ENCODE peak calls at places on chromosomes 4 and X, in five cellular contexts. One of them, this sample, is unnamed.

GRCh38 chrX:70960728-70961127 is 29.8 kb upstream of the SLC7A3 start:
- DNase-seq in heart right ventricle: no peak
- DNase-seq in fibroblast of pulmonary artery: peak; percentile 6
- DNase-seq in dorsolateral prefrontal cortex: no peak
- DNase-seq in B cell: no peak
- DNase-seq in this sample: no peak

GRCh38 chr4:46073778-46074177 is 50.1 kb downstream of the GABRG1 start:
- DNase-seq in heart right ventricle: no peak
- DNase-seq in fibroblast of pulmonary artery: no peak
- DNase-seq in dorsolateral prefrontal cortex: no peak
- DNase-seq in B cell: no peak
- DNase-seq in this sample: no peak

GRCh38 chr4:38452009-38452408 is 212.0 kb upstream of the KLF3 start:
- DNase-seq in heart right ventricle: no peak
- DNase-seq in fibroblast of pulmonary artery: no peak
- DNase-seq in dorsolateral prefrontal cortex: no peak
- DNase-seq in B cell: no peak
- DNase-seq in this sample: no peak

GRCh38 chrX:134406230-134406794 is 53.7 kb upstream of the HPRT1 start:
- DNase-seq in heart right ventricle: no peak
- DNase-seq in fibroblast of pulmonary artery: peak; percentile 18
- DNase-seq in dorsolateral prefrontal cortex: no peak
- DNase-seq in B cell: no peak
- DNase-seq in this sample: no peak

GRCh38 chr4:6229671-6230501 is 29.5 kb upstream of the JAKMIP1 start:
- DNase-seq in heart right ventricle: no peak
- DNase-seq in fibroblast of pulmonary artery: no peak
- DNase-seq in dorsolateral prefrontal cortex: no peak
- DNase-seq in B cell: no peak
- DNase-seq in this sample: no peak

GRCh38 chrX:150688911-150689451 is 4.2 kb upstream of the MTMR1 start:
- DNase-seq in heart right ventricle: no peak
- DNase-seq in fibroblast of pulmonary artery: peak; percentile 76
- DNase-seq in dorsolateral prefrontal cortex: no peak
- DNase-seq in B cell: no peak
- DNase-seq in this sample: peak; percentile 70

GRCh38 chr4:1812720-1813119 is 19.6 kb downstream of the FGFR3 start:
- DNase-seq in heart right ventricle: no peak
- DNase-seq in fibroblast of pulmonary artery: no peak
- DNase-seq in dorsolateral prefrontal cortex: no peak
- DNase-seq in B cell: no peak
- DNase-seq in this sample: no peak

GRCh38 chrX:109635151-109635550 is 10.2 kb upstream of the KCNE5 start:
- DNase-seq in heart right ventricle: no peak
- DNase-seq in fibroblast of pulmonary artery: peak; percentile 34
- DNase-seq in dorsolateral prefrontal cortex: no peak
- DNase-seq in B cell: no peak
- DNase-seq in this sample: peak; percentile 3

GRCh38 chrX:103554687-103555417 is 30.5 kb upstream of the TCEAL4 start:
- DNase-seq in heart right ventricle: peak; percentile 9
- DNase-seq in fibroblast of pulmonary artery: no peak
- DNase-seq in dorsolateral prefrontal cortex: peak; percentile 74
- DNase-seq in B cell: no peak
- DNase-seq in this sample: no peak

GRCh38 chrX:13759152-13759718 is 24.7 kb downstream of the OFD1 start:
- DNase-seq in heart right ventricle: no peak
- DNase-seq in fibroblast of pulmonary artery: no peak
- DNase-seq in dorsolateral prefrontal cortex: no peak
- DNase-seq in B cell: peak; percentile 51
- DNase-seq in this sample: no peak

DNA sequence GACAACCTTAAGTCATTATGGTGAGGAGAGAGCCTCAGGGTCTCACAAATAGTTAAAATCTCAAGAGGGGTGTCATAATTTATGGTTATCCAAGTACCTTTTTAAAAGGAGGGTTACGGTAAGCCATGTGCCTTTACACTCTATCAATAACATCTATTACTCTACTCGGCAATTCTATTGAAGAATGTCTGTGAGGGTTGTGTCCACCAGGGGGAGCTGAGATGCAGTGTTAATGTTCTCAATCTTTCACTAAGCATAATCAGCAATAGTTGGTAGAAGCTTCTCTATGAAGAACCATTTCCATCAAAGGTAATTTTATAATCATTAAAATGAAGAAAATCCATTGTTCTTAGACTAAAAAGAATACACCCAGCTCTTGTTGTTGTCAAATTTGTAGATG is 457.4 kb downstream of the CENPC start:
- DNase-seq in heart right ventricle: no peak
- DNase-seq in fibroblast of pulmonary artery: peak; percentile 24
- DNase-seq in dorsolateral prefrontal cortex: no peak
- DNase-seq in B cell: peak; percentile 6
- DNase-seq in this sample: peak; percentile 5
- TF ChIP-seq CTCF in heart right ventricle: peak; percentile 9
- TF ChIP-seq CTCF in fibroblast of pulmonary artery: peak; percentile 36
- TF ChIP-seq CTCF in dorsolateral prefrontal cortex: peak; percentile 67
- TF ChIP-seq CTCF in B cell: peak; percentile 63
- TF ChIP-seq CTCF in this sample: peak; percentile 20

GRCh38 chrX:16826207-16826606 is 39.9 kb downstream of the TXLNG start:
- DNase-seq in heart right ventricle: no peak
- DNase-seq in fibroblast of pulmonary artery: peak; percentile 68
- DNase-seq in dorsolateral prefrontal cortex: no peak
- DNase-seq in B cell: no peak
- DNase-seq in this sample: no peak
- TF ChIP-seq CTCF in heart right ventricle: no peak
- TF ChIP-seq CTCF in fibroblast of pulmonary artery: peak; percentile 42
- TF ChIP-seq CTCF in dorsolateral prefrontal cortex: peak; percentile 76
- TF ChIP-seq CTCF in B cell: peak; percentile 60
- TF ChIP-seq CTCF in this sample: peak; percentile 31

GRCh38 chr4:78171482-78171881 is 114.4 kb downstream of the FRAS1 start:
- DNase-seq in heart right ventricle: no peak
- DNase-seq in fibroblast of pulmonary artery: no peak
- DNase-seq in dorsolateral prefrontal cortex: no peak
- DNase-seq in B cell: no peak
- DNase-seq in this sample: no peak

GRCh38 chr4:78168029-78168428 is 110.9 kb downstream of the FRAS1 start:
- DNase-seq in heart right ventricle: no peak
- DNase-seq in fibroblast of pulmonary artery: no peak
- DNase-seq in dorsolateral prefrontal cortex: no peak
- DNase-seq in B cell: no peak
- DNase-seq in this sample: no peak

GRCh38 chr4:78166582-78166981 is 109.5 kb downstream of the FRAS1 start:
- DNase-seq in heart right ventricle: no peak
- DNase-seq in fibroblast of pulmonary artery: no peak
- DNase-seq in dorsolateral prefrontal cortex: no peak
- DNase-seq in B cell: no peak
- DNase-seq in this sample: no peak

GRCh38 chr4:78167510-78167909 is 110.4 kb downstream of the FRAS1 start:
- DNase-seq in heart right ventricle: no peak
- DNase-seq in fibroblast of pulmonary artery: no peak
- DNase-seq in dorsolateral prefrontal cortex: no peak
- DNase-seq in B cell: no peak
- DNase-seq in this sample: no peak

GRCh38 chr4:78169728-78170127 is 112.6 kb downstream of the FRAS1 start:
- DNase-seq in heart right ventricle: no peak
- DNase-seq in fibroblast of pulmonary artery: no peak
- DNase-seq in dorsolateral prefrontal cortex: no peak
- DNase-seq in B cell: no peak
- DNase-seq in this sample: no peak
- TF ChIP-seq CTCF in heart right ventricle: no peak
- TF ChIP-seq CTCF in fibroblast of pulmonary artery: no peak
- TF ChIP-seq CTCF in dorsolateral prefrontal cortex: no peak
- TF ChIP-seq CTCF in B cell: no peak
- TF ChIP-seq CTCF in this sample: no peak

DNA sequence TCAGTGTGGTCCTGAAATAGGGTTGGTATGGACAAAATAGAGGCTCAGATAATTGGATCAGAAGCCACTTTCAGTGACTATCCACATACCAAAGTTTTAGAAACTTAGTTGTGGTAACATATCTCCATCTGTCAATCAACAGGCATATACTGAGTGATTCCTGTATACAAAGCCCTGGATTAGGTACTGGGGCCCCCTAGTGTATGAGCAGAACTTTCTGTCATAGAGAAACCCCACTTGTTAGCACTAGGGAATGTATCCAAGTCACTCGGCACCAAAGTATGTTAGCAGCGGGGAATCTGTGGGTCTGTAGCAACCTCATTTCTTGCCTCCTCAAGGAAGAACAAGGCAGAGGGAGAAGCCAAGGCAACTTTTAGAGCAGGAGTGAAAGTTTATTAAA is 50.7 kb downstream of the MAP7D3 start:
- DNase-seq in heart right ventricle: no peak
- DNase-seq in fibroblast of pulmonary artery: no peak
- DNase-seq in dorsolateral prefrontal cortex: no peak
- DNase-seq in B cell: no peak
- DNase-seq in this sample: peak; percentile 42
- TF ChIP-seq CTCF in heart right ventricle: peak; percentile 19
- TF ChIP-seq CTCF in fibroblast of pulmonary artery: peak; percentile 35
- TF ChIP-seq CTCF in dorsolateral prefrontal cortex: peak; percentile 11
- TF ChIP-seq CTCF in B cell: no peak
- TF ChIP-seq CTCF in this sample: no peak

GRCh38 chr4:115852767-115853091 is 739.3 kb upstream of the NDST4 start:
- DNase-seq in heart right ventricle: no peak
- DNase-seq in fibroblast of pulmonary artery: no peak
- DNase-seq in dorsolateral prefrontal cortex: no peak
- DNase-seq in B cell: no peak
- DNase-seq in this sample: no peak

GRCh38 chr4:115850799-115851509 is 737.5 kb upstream of the NDST4 start:
- DNase-seq in heart right ventricle: no peak
- DNase-seq in fibroblast of pulmonary artery: no peak
- DNase-seq in dorsolateral prefrontal cortex: no peak
- DNase-seq in B cell: no peak
- DNase-seq in this sample: no peak

GRCh38 chr4:115851918-115852766 is 738.7 kb upstream of the NDST4 start:
- DNase-seq in heart right ventricle: no peak
- DNase-seq in fibroblast of pulmonary artery: peak; percentile 2
- DNase-seq in dorsolateral prefrontal cortex: peak; percentile 38
- DNase-seq in B cell: no peak
- DNase-seq in this sample: peak; percentile 21
- TF ChIP-seq CTCF in heart right ventricle: no peak
- TF ChIP-seq CTCF in fibroblast of pulmonary artery: peak; percentile 1
- TF ChIP-seq CTCF in dorsolateral prefrontal cortex: peak; percentile 63
- TF ChIP-seq CTCF in B cell: no peak
- TF ChIP-seq CTCF in this sample: peak; percentile 32